ENCODE peak calls at places on chromosomes 1 and 21, in eight cellular contexts. One of them, this sample, is unnamed.

GRCh38 chr1:219174672-219175564 is 1.2 kb downstream of the LYPLAL1 start:
- DNase-seq in suprapubic skin: no peak
- DNase-seq in pancreas: peak
- DNase-seq in brain microvascular endothelial cell: peak
- DNase-seq in thoracic aorta: no peak
- DNase-seq in right lobe of liver: no peak
- DNase-seq in neural progenitor cell: peak
- DNase-seq in A549: no peak
- DNase-seq in this sample: peak

GRCh38 chr1:187999973-188000372 is 1171.2 kb downstream of the PLA2G4A start:
- DNase-seq in pancreas: no peak
- DNase-seq in A549: no peak
- DNase-seq in suprapubic skin: no peak
- DNase-seq in right lobe of liver: no peak
- DNase-seq in neural progenitor cell: no peak
- DNase-seq in brain microvascular endothelial cell: no peak
- DNase-seq in thoracic aorta: no peak
- DNase-seq in this sample: peak

GRCh38 chr1:84037758-84038611 is 39.1 kb upstream of the TTLL7 start:
- DNase-seq in right lobe of liver: no peak
- DNase-seq in A549: no peak
- DNase-seq in suprapubic skin: no peak
- DNase-seq in thoracic aorta: no peak
- DNase-seq in brain microvascular endothelial cell: no peak
- DNase-seq in neural progenitor cell: no peak
- DNase-seq in pancreas: no peak
- DNase-seq in this sample: no peak

GRCh38 chr21:45484318-45484717 is 57.9 kb downstream of the SLC19A1 start:
- DNase-seq in A549: no peak
- DNase-seq in pancreas: no peak
- DNase-seq in suprapubic skin: no peak
- DNase-seq in neural progenitor cell: no peak
- DNase-seq in thoracic aorta: no peak
- DNase-seq in brain microvascular endothelial cell: no peak
- DNase-seq in right lobe of liver: no peak
- DNase-seq in this sample: no peak

GRCh38 chr1:24643362-24644346 is 552 bp downstream of the SRRM1 start:
- DNase-seq in neural progenitor cell: peak
- DNase-seq in right lobe of liver: no peak
- DNase-seq in suprapubic skin: no peak
- DNase-seq in thoracic aorta: no peak
- DNase-seq in A549: peak
- DNase-seq in pancreas: no peak
- DNase-seq in brain microvascular endothelial cell: no peak
- DNase-seq in this sample: no peak

GRCh38 chr1:218297867-218298266 is 12.8 kb downstream of the RRP15 start:
- DNase-seq in thoracic aorta: no peak
- DNase-seq in brain microvascular endothelial cell: no peak
- DNase-seq in suprapubic skin: no peak
- DNase-seq in pancreas: no peak
- DNase-seq in right lobe of liver: no peak
- DNase-seq in neural progenitor cell: no peak
- DNase-seq in A549: no peak
- DNase-seq in this sample: no peak

GRCh38 chr1:15578921-15579682 is 5.7 kb downstream of the AGMAT start:
- DNase-seq in A549: no peak
- DNase-seq in neural progenitor cell: no peak
- DNase-seq in pancreas: no peak
- DNase-seq in thoracic aorta: no peak
- DNase-seq in brain microvascular endothelial cell: no peak
- DNase-seq in right lobe of liver: no peak
- DNase-seq in suprapubic skin: no peak
- DNase-seq in this sample: no peak

GRCh38 chr21:34743831-34744230 is 75.0 kb downstream of the CLIC6 start:
- DNase-seq in suprapubic skin: no peak
- DNase-seq in neural progenitor cell: no peak
- DNase-seq in thoracic aorta: no peak
- DNase-seq in pancreas: peak
- DNase-seq in A549: no peak
- DNase-seq in right lobe of liver: no peak
- DNase-seq in brain microvascular endothelial cell: peak
- DNase-seq in this sample: no peak

GRCh38 chr1:31006760-31007159 is 58.8 kb downstream of the PUM1 start:
- DNase-seq in brain microvascular endothelial cell: no peak
- DNase-seq in suprapubic skin: no peak
- DNase-seq in right lobe of liver: no peak
- DNase-seq in thoracic aorta: no peak
- DNase-seq in neural progenitor cell: no peak
- DNase-seq in pancreas: no peak
- DNase-seq in A549: no peak
- DNase-seq in this sample: no peak

GRCh38 chr1:244205171-244205570 is 154.1 kb downstream of the ZBTB18 start:
- DNase-seq in right lobe of liver: no peak
- DNase-seq in brain microvascular endothelial cell: no peak
- DNase-seq in A549: no peak
- DNase-seq in pancreas: no peak
- DNase-seq in thoracic aorta: no peak
- DNase-seq in suprapubic skin: no peak
- DNase-seq in neural progenitor cell: no peak
- DNase-seq in this sample: no peak

GRCh38 chr1:33072707-33073106 is 8.2 kb upstream of the AZIN2 start:
- DNase-seq in A549: no peak
- DNase-seq in neural progenitor cell: no peak
- DNase-seq in suprapubic skin: no peak
- DNase-seq in thoracic aorta: no peak
- DNase-seq in right lobe of liver: no peak
- DNase-seq in brain microvascular endothelial cell: no peak
- DNase-seq in pancreas: no peak
- DNase-seq in this sample: no peak

GRCh38 chr1:229169399-229169798 is 101.5 kb upstream of the RAB4A start:
- DNase-seq in brain microvascular endothelial cell: no peak
- DNase-seq in right lobe of liver: no peak
- DNase-seq in neural progenitor cell: no peak
- DNase-seq in thoracic aorta: no peak
- DNase-seq in suprapubic skin: peak
- DNase-seq in pancreas: no peak
- DNase-seq in A549: no peak
- DNase-seq in this sample: no peak

GRCh38 chr1:53572061-53572801 is 113.0 kb downstream of the DMRTB1 start:
- DNase-seq in right lobe of liver: no peak
- DNase-seq in neural progenitor cell: peak
- DNase-seq in thoracic aorta: no peak
- DNase-seq in pancreas: peak
- DNase-seq in brain microvascular endothelial cell: peak
- DNase-seq in A549: peak
- DNase-seq in suprapubic skin: peak
- DNase-seq in this sample: no peak

GRCh38 chr1:32307313-32307712 is 15.4 kb downstream of the HDAC1 start:
- DNase-seq in A549: no peak
- DNase-seq in brain microvascular endothelial cell: peak
- DNase-seq in suprapubic skin: no peak
- DNase-seq in pancreas: no peak
- DNase-seq in right lobe of liver: no peak
- DNase-seq in neural progenitor cell: no peak
- DNase-seq in thoracic aorta: no peak
- DNase-seq in this sample: peak

GRCh38 chr1:202297291-202297690 is 44.4 kb downstream of the UBE2T start:
- DNase-seq in brain microvascular endothelial cell: no peak
- DNase-seq in right lobe of liver: no peak
- DNase-seq in A549: no peak
- DNase-seq in neural progenitor cell: no peak
- DNase-seq in thoracic aorta: no peak
- DNase-seq in suprapubic skin: no peak
- DNase-seq in pancreas: no peak
- DNase-seq in this sample: no peak

GRCh38 chr1:93605812-93606512 is 75.7 kb downstream of the BCAR3 start:
- DNase-seq in A549: peak
- DNase-seq in right lobe of liver: no peak
- DNase-seq in pancreas: no peak
- DNase-seq in suprapubic skin: no peak
- DNase-seq in brain microvascular endothelial cell: peak
- DNase-seq in thoracic aorta: no peak
- DNase-seq in neural progenitor cell: no peak
- DNase-seq in this sample: peak

GRCh38 chr1:50633465-50633864 is 210.2 kb upstream of the DMRTA2 start:
- DNase-seq in brain microvascular endothelial cell: no peak
- DNase-seq in right lobe of liver: no peak
- DNase-seq in suprapubic skin: no peak
- DNase-seq in pancreas: no peak
- DNase-seq in A549: no peak
- DNase-seq in thoracic aorta: no peak
- DNase-seq in neural progenitor cell: peak
- DNase-seq in this sample: peak

GRCh38 chr1:95080446-95080845 is 7.7 kb upstream of the ALG14 start:
- DNase-seq in brain microvascular endothelial cell: no peak
- DNase-seq in right lobe of liver: no peak
- DNase-seq in A549: no peak
- DNase-seq in pancreas: no peak
- DNase-seq in thoracic aorta: no peak
- DNase-seq in neural progenitor cell: no peak
- DNase-seq in suprapubic skin: no peak
- DNase-seq in this sample: no peak

GRCh38 chr1:182816863-182817262 is 22.3 kb upstream of the DHX9 start:
- DNase-seq in right lobe of liver: no peak
- DNase-seq in suprapubic skin: no peak
- DNase-seq in neural progenitor cell: no peak
- DNase-seq in thoracic aorta: no peak
- DNase-seq in brain microvascular endothelial cell: no peak
- DNase-seq in pancreas: no peak
- DNase-seq in A549: no peak
- DNase-seq in this sample: no peak
- TF ChIP-seq CTCF in right lobe of liver: no peak
- TF ChIP-seq CTCF in suprapubic skin: no peak
- TF ChIP-seq CTCF in neural progenitor cell: no peak
- TF ChIP-seq CTCF in thoracic aorta: no peak
- TF ChIP-seq CTCF in brain microvascular endothelial cell: no peak
- TF ChIP-seq CTCF in pancreas: no peak
- TF ChIP-seq CTCF in A549: no peak
- TF ChIP-seq CTCF in this sample: no peak

DNA sequence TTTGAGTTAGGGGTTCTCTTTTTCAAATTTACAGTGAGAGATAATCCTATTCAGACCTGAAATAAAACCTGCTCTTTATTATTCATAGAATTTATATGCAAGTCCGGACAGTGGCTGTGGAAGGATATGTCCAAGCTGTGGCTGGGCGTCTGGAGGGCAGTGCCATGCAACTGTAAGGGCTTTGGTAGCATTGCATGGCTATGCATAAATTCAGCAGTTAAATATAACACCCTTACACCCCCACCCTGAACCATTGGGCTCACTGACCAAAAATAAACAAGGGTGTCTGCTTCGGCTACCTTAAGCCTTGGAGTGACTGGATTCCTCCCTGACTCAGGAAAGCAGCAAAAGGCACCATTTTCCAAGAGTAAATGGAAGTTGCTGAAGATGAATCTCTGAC is 5.4 kb downstream of the CHTOP start:
- DNase-seq in right lobe of liver: no peak
- DNase-seq in neural progenitor cell: no peak
- DNase-seq in brain microvascular endothelial cell: no peak
- DNase-seq in A549: no peak
- DNase-seq in pancreas: no peak
- DNase-seq in suprapubic skin: no peak
- DNase-seq in thoracic aorta: no peak
- DNase-seq in this sample: no peak
- H3K27ac ChIP-seq in right lobe of liver: no peak
- H3K27ac ChIP-seq in neural progenitor cell: no peak
- H3K27ac ChIP-seq in brain microvascular endothelial cell: no peak
- H3K27ac ChIP-seq in A549: no peak
- H3K27ac ChIP-seq in pancreas: no peak
- H3K27ac ChIP-seq in suprapubic skin: no peak
- H3K27ac ChIP-seq in thoracic aorta: no peak
- H3K27ac ChIP-seq in this sample: no peak

DNA sequence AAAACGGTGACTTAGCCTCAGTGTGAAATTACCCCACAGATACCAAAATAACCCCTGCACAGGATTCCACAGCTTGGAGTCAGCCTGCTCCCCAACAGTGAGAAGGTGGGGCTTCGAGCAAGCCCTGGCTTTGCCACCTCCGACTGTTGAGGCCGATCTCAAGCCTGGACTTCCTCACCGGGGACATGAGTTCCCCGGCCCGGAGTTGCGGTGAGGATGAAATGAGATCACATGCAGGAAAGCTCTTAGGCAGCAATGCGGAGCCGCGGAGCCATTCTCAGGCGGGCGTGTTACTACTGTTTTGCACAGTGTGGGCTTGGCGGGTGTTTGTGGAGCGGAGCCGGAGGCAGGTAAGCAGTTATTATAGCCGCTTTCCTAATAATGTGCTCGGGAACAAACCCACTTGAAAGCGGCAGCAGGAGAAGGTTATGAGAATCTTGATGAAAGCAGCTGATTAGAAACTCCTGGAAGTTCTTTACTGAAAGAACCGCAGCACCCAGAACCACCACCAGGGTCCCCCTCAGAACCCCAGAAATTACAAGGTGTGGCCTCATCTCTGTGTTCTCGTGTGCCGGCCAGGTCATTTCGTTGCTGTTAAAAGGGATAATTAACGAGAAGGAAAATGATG is 3.9 kb upstream of the CLSTN1 start:
- DNase-seq in thoracic aorta: no peak
- DNase-seq in A549: peak
- DNase-seq in pancreas: no peak
- DNase-seq in suprapubic skin: no peak
- DNase-seq in neural progenitor cell: no peak
- DNase-seq in right lobe of liver: no peak
- DNase-seq in brain microvascular endothelial cell: no peak
- DNase-seq in this sample: no peak
- TF ChIP-seq CTCF in thoracic aorta: no peak
- TF ChIP-seq CTCF in A549: no peak
- TF ChIP-seq CTCF in pancreas: no peak
- TF ChIP-seq CTCF in suprapubic skin: no peak
- TF ChIP-seq CTCF in neural progenitor cell: peak
- TF ChIP-seq CTCF in right lobe of liver: no peak
- TF ChIP-seq CTCF in brain microvascular endothelial cell: peak
- TF ChIP-seq CTCF in this sample: peak

GRCh38 chr1:168224991-168225390 is 813 bp upstream of the SFT2D2 start:
- DNase-seq in suprapubic skin: no peak
- DNase-seq in brain microvascular endothelial cell: no peak
- DNase-seq in A549: no peak
- DNase-seq in right lobe of liver: no peak
- DNase-seq in pancreas: no peak
- DNase-seq in thoracic aorta: no peak
- DNase-seq in neural progenitor cell: no peak
- DNase-seq in this sample: no peak

GRCh38 chr1:168227620-168228019 is 1.8 kb downstream of the SFT2D2 start:
- DNase-seq in thoracic aorta: no peak
- DNase-seq in brain microvascular endothelial cell: no peak
- DNase-seq in suprapubic skin: no peak
- DNase-seq in neural progenitor cell: no peak
- DNase-seq in pancreas: no peak
- DNase-seq in right lobe of liver: no peak
- DNase-seq in A549: no peak
- DNase-seq in this sample: peak

GRCh38 chr1:168230709-168231108 is 4.9 kb downstream of the SFT2D2 start:
- DNase-seq in A549: peak
- DNase-seq in neural progenitor cell: no peak
- DNase-seq in suprapubic skin: no peak
- DNase-seq in brain microvascular endothelial cell: no peak
- DNase-seq in pancreas: no peak
- DNase-seq in right lobe of liver: no peak
- DNase-seq in thoracic aorta: no peak
- DNase-seq in this sample: no peak

GRCh38 chr1:168225476-168226190 is at the start of gene SFT2D2:
- DNase-seq in suprapubic skin: peak
- DNase-seq in A549: peak
- DNase-seq in pancreas: peak
- DNase-seq in neural progenitor cell: peak
- DNase-seq in thoracic aorta: peak
- DNase-seq in brain microvascular endothelial cell: peak
- DNase-seq in right lobe of liver: peak
- DNase-seq in this sample: peak

GRCh38 chr1:168229893-168230292 is 4.1 kb downstream of the SFT2D2 start:
- DNase-seq in thoracic aorta: no peak
- DNase-seq in pancreas: no peak
- DNase-seq in neural progenitor cell: no peak
- DNase-seq in A549: no peak
- DNase-seq in suprapubic skin: no peak
- DNase-seq in brain microvascular endothelial cell: no peak
- DNase-seq in right lobe of liver: no peak
- DNase-seq in this sample: no peak
- H3K27ac ChIP-seq in thoracic aorta: peak
- H3K27ac ChIP-seq in pancreas: no peak
- H3K27ac ChIP-seq in neural progenitor cell: no peak
- H3K27ac ChIP-seq in A549: peak
- H3K27ac ChIP-seq in suprapubic skin: peak
- H3K27ac ChIP-seq in brain microvascular endothelial cell: no peak
- H3K27ac ChIP-seq in right lobe of liver: peak
- H3K27ac ChIP-seq in this sample: no peak